ENCODE peak calls at places on chromosome 15, in eight cellular contexts. P is T follicular helper cell; M is fibroblast of mammary gland; N is MM.1S; R is hypothalamus; Q is T-cell; F is HEK293T; L is activated effector memory CD4-positive, alpha-beta T cell treated with anti-CD3 and anti-CD28 coated beads, Interleukin-2, amount 50 U/mL, for 16 hours. K is an unnamed sample.

GRCh38 chr15:33960160-33960559 is 8.1 kb upstream of the CHRM5 start:
- DNase-seq in R (no peak), P (no peak), L (no peak), N (no peak), M (no peak), F (no peak), Q (no peak), K (no peak)

GRCh38 chr15:56042982-56043980 is 49.9 kb upstream of the NEDD4 start:
- DNase-seq in F (no peak), N (no peak), L (no peak), Q (peak), R (no peak), M (peak), P (peak), K (no peak)

GRCh38 chr15:40040293-40040635 is 1.3 kb upstream of the SRP14 start:
- DNase-seq in Q (no peak), P (no peak), R (no peak), N (no peak), M (no peak), F (no peak), L (no peak), K (no peak)

GRCh38 chr15:33547876-33548275 is 237.1 kb downstream of the RYR3 start:
- DNase-seq in L (no peak), P (no peak), R (peak), F (peak), M (peak), Q (peak), N (peak), K (no peak)

GRCh38 chr15:20348900-20349773 is 192.5 kb downstream of the GOLGA6L6 start:
- DNase-seq in F (no peak), R (no peak), Q (no peak), P (no peak), N (peak), M (no peak), L (peak), K (peak)

GRCh38 chr15:90099072-90099867 is 3.0 kb downstream of the IDH2 start:
- DNase-seq in L (peak), P (peak), M (no peak), Q (peak), N (peak), F (no peak), R (no peak), K (no peak)

GRCh38 chr15:43748376-43748775 is 2.1 kb downstream of the PDIA3 start:
- DNase-seq in M (peak), Q (no peak), N (no peak), P (no peak), R (no peak), F (no peak), L (no peak), K (no peak)

GRCh38 chr15:27863000-27863399 is 236.1 kb downstream of the OCA2 start:
- DNase-seq in L (no peak), R (no peak), P (no peak), F (no peak), N (no peak), Q (no peak), M (no peak), K (no peak)

GRCh38 chr15:98723195-98723594 is 74.9 kb downstream of the IGF1R start:
- DNase-seq in R (no peak), F (no peak), N (no peak), P (no peak), Q (no peak), L (no peak), M (no peak), K (no peak)

GRCh38 chr15:53843869-53844569 is 84.6 kb upstream of the WDR72 start:
- DNase-seq in F (no peak), Q (no peak), P (no peak), N (no peak), M (no peak), L (no peak), R (no peak), K (no peak)

GRCh38 chr15:68789921-68790575 is 30.6 kb downstream of the ANP32A start:
- DNase-seq in F (no peak), L (no peak), P (no peak), M (no peak), N (no peak), Q (no peak), R (peak), K (no peak)

GRCh38 chr15:86355798-86356197 is 276.1 kb downstream of the AGBL1 start:
- DNase-seq in R (no peak), Q (no peak), M (no peak), P (no peak), L (no peak), N (no peak), F (no peak), K (no peak)

GRCh38 chr15:88621789-88622604 is 857 bp downstream of the AEN start:
- DNase-seq in P (peak), N (peak), M (peak), L (peak), R (no peak), F (no peak), Q (peak), K (no peak)